ENCODE peak calls at places on chromosomes 6 and 20, in four cellular contexts. G, O, Q and L are unnamed samples.

GRCh38 chr6:12791371-12791770 is 74.8 kb downstream of the PHACTR1 start:
- DNase-seq in G (no peak), O (no peak), Q (peak; percentile 75), L (no peak)

GRCh38 chr6:38495511-38495910 is 144.2 kb downstream of the BTBD9 start:
- DNase-seq in G (no peak), O (no peak), Q (no peak), L (no peak)

GRCh38 chr6:143647191-143647590 is 30.6 kb upstream of the PHACTR2 start:
- DNase-seq in G (no peak), O (no peak), Q (no peak), L (no peak)

GRCh38 chr6:135037541-135037940 is 17.1 kb downstream of the HBS1L start:
- DNase-seq in G (no peak), O (no peak), Q (no peak), L (no peak)

GRCh38 chr6:70310063-70310694 is 7.3 kb upstream of the COL9A1 start:
- DNase-seq in G (no peak), O (no peak), Q (peak; percentile 72), L (no peak)

GRCh38 chr20:63501818-63502670 is 3.2 kb upstream of the EEF1A2 start:
- DNase-seq in G (no peak), O (no peak), Q (peak; percentile 12), L (no peak)

GRCh38 chr20:12970372-12970821 is 38.4 kb upstream of the SPTLC3 start:
- DNase-seq in G (no peak), O (no peak), Q (peak; percentile 49), L (peak; percentile 13)

GRCh38 chr6:170292778-170293164 is 1.9 kb upstream of the DLL1 start:
- DNase-seq in G (no peak), O (no peak), Q (peak; percentile 46), L (no peak)

GRCh38 chr6:11804706-11805105 is 26.1 kb upstream of the ADTRP start:
- DNase-seq in G (no peak), O (no peak), Q (no peak), L (no peak)

GRCh38 chr6:7126759-7127158 is 19.0 kb downstream of the RREB1 start:
- DNase-seq in G (no peak), O (no peak), Q (no peak), L (no peak)